ENCODE peak calls at places on chromosome 4, in eight cellular contexts. U is nucleus accumbens, B is cardiac fibroblast, I is colonic mucosa, V is prostate gland, P is breast epithelium, X is COR-L47, A is lower leg skin. M is an unnamed sample.
A peak's percentile ranks its signal among the peaks of the same experiment; 100 is the strongest.

GRCh38 chr4:110292994-110293744 is 94.8 kb upstream of the ELOVL6 start:
- DNase-seq in U (no peak), B (no peak), I (no peak), V (no peak), P (no peak), X (no peak), A (no peak), M (no peak)

GRCh38 chr4:23970193-23970850 is 80.5 kb upstream of the PPARGC1A start:
- DNase-seq in U (no peak), B (no peak), I (no peak), V (no peak), P (no peak), X (no peak), A (no peak), M (no peak)

GRCh38 chr4:3098346-3098745 is 23.9 kb downstream of the HTT start:
- DNase-seq in U (no peak), B (no peak), I (no peak), V (no peak), P (no peak), X (no peak), A (no peak), M (no peak)

GRCh38 chr4:541271-541670 is 34.8 kb downstream of the TMEM271 start:
- DNase-seq in U (no peak), B (no peak), I (no peak), V (no peak), P (no peak), X (no peak), A (no peak), M (no peak)

GRCh38 chr4:974668-975067 is 1.3 kb upstream of the DGKQ start:
- DNase-seq in U (no peak), B (no peak), I (no peak), V (no peak), P (no peak), X (no peak), A (no peak), M (no peak)

GRCh38 chr4:55635760-55636621 is at the start of gene NMU:
- DNase-seq in U (no peak), B (peak; percentile 12), I (peak; percentile 57), V (peak; percentile 8), P (no peak), X (peak; percentile 63), A (no peak), M (no peak)

GRCh38 chr4:77959566-77960338 is 97.1 kb downstream of the MRPL1 start:
- DNase-seq in U (no peak), B (peak; percentile 76), I (no peak), V (peak; percentile 23), P (no peak), X (peak; percentile 78), A (no peak), M (peak; percentile 21)

GRCh38 chr4:128574706-128575105 is 234.8 kb upstream of the JADE1 start:
- DNase-seq in U (peak; percentile 53), B (peak; percentile 92), I (peak; percentile 90), V (peak; percentile 82), P (peak; percentile 50), X (peak; percentile 38), A (no peak), M (peak; percentile 51)

GRCh38 chr4:80155286-80155982 is 41.9 kb upstream of the PRDM8 start:
- DNase-seq in U (no peak), B (peak; percentile 8), I (no peak), V (no peak), P (no peak), X (no peak), A (no peak), M (no peak)

GRCh38 chr4:139559692-139560091 is 3.7 kb upstream of the SETD7 start:
- DNase-seq in U (no peak), B (no peak), I (no peak), V (no peak), P (no peak), X (no peak), A (no peak), M (no peak)

GRCh38 chr4:2462218-2462991 is 6.5 kb upstream of the RNF4 start:
- DNase-seq in U (peak; percentile 43), B (peak; percentile 67), I (peak; percentile 55), V (peak; percentile 42), P (peak; percentile 19), X (peak; percentile 73), A (no peak), M (peak; percentile 28)

GRCh38 chr4:155582971-155583437 is 83.6 kb upstream of the GUCY1A1 start:
- DNase-seq in U (no peak), B (peak; percentile 47), I (no peak), V (no peak), P (no peak), X (peak; percentile 36), A (no peak), M (no peak)

GRCh38 chr4:186068581-186069402 is at the start of gene TLR3:
- DNase-seq in U (no peak), B (peak; percentile 53), I (peak; percentile 29), V (no peak), P (no peak), X (no peak), A (no peak), M (no peak)

GRCh38 chr4:94491322-94491721 is 39.6 kb downstream of the PDLIM5 start:
- DNase-seq in U (no peak), B (peak; percentile 59), I (no peak), V (no peak), P (no peak), X (no peak), A (no peak), M (no peak)

GRCh38 chr4:125975861-125976397 is 661.2 kb downstream of the FAT4 start:
- DNase-seq in U (no peak), B (no peak), I (no peak), V (no peak), P (no peak), X (no peak), A (no peak), M (no peak)

GRCh38 chr4:1285790-1286553 is 3.7 kb upstream of the MAEA start:
- DNase-seq in U (no peak), B (peak; percentile 32), I (peak; percentile 32), V (no peak), P (no peak), X (no peak), A (no peak), M (no peak)

GRCh38 chr4:155889036-155889793 is 14.3 kb upstream of the TDO2 start:
- DNase-seq in U (no peak), B (peak; percentile 88), I (no peak), V (no peak), P (no peak), X (no peak), A (peak; percentile 26), M (no peak)

GRCh38 chr4:124279741-124280140 is 432.8 kb downstream of the ANKRD50 start:
- DNase-seq in U (no peak), B (no peak), I (no peak), V (peak; percentile 19), P (no peak), X (peak; percentile 72), A (no peak), M (no peak)

GRCh38 chr4:185463541-185463940 is 8.0 kb downstream of the CCDC110 start:
- DNase-seq in U (no peak), B (no peak), I (no peak), V (no peak), P (no peak), X (no peak), A (no peak), M (no peak)

GRCh38 chr4:185143596-185143969 is 517 bp downstream of the SLC25A4 start:
- DNase-seq in U (peak; percentile 49), B (no peak), I (peak; percentile 49), V (peak; percentile 75), P (peak; percentile 59), X (peak; percentile 26), A (no peak), M (no peak)

GRCh38 chr4:18756661-18757060 is 735.1 kb upstream of the LCORL start:
- DNase-seq in U (no peak), B (no peak), I (no peak), V (no peak), P (no peak), X (no peak), A (no peak), M (no peak)

GRCh38 chr4:4858527-4858926 is 938 bp upstream of the MSX1 start:
- DNase-seq in U (no peak), B (no peak), I (no peak), V (no peak), P (no peak), X (no peak), A (no peak), M (no peak)

GRCh38 chr4:119735136-119735770 is 106.6 kb upstream of the PDE5A start:
- DNase-seq in U (no peak), B (peak; percentile 90), I (no peak), V (no peak), P (no peak), X (no peak), A (no peak), M (no peak)

GRCh38 chr4:11635336-11635735 is 206.6 kb upstream of the HS3ST1 start:
- DNase-seq in U (no peak), B (peak; percentile 83), I (no peak), V (no peak), P (no peak), X (no peak), A (no peak), M (no peak)

GRCh38 chr4:185839770-185840169 is 27.8 kb upstream of the SORBS2 start:
- DNase-seq in U (no peak), B (no peak), I (no peak), V (no peak), P (no peak), X (no peak), A (no peak), M (no peak)

GRCh38 chr4:6730603-6731300 is 14.8 kb downstream of the BLOC1S4 start:
- DNase-seq in U (no peak), B (no peak), I (no peak), V (no peak), P (no peak), X (no peak), A (no peak), M (no peak)

GRCh38 chr4:188905248-188905647 is 766.0 kb downstream of the TRIML1 start:
- DNase-seq in U (no peak), B (no peak), I (no peak), V (no peak), P (no peak), X (no peak), A (no peak), M (no peak)

GRCh38 chr4:119113033-119113655 is 22.5 kb upstream of the MYOZ2 start:
- DNase-seq in U (no peak), B (peak; percentile 96), I (no peak), V (no peak), P (no peak), X (no peak), A (no peak), M (no peak)

M was measured in KG1.